ENCODE peak calls at places on chromosomes 4 and X, in eight cellular contexts. R is sigmoid colon; T is ovary; D is tibial nerve; S is iPS DF 6.9; I is CD8-positive, alpha-beta T cell; P is fibroblast of lung; O is lower lobe of right lung. M is an unnamed sample.

GRCh38 chr4:173243917-173244658 is 75.5 kb downstream of the GALNT7 start:
- DNase-seq in D (no peak), I (no peak), P (no peak), T (no peak), R (no peak), S (no peak), O (no peak), M (no peak)

GRCh38 chr4:64713256-64713840 is 304.1 kb upstream of the TECRL start:
- DNase-seq in T (no peak), P (peak; percentile 30), I (no peak), D (no peak), S (no peak), R (no peak), O (no peak), M (no peak)

GRCh38 chrX:48493890-48494364 is 14.9 kb upstream of the PORCN start:
- DNase-seq in D (no peak), I (no peak), T (no peak), P (peak; percentile 32), S (no peak), O (no peak), R (no peak), M (no peak)

GRCh38 chrX:18422325-18422724 is 3.1 kb upstream of the CDKL5 start:
- DNase-seq in R (no peak), T (no peak), P (peak; percentile 84), D (no peak), O (no peak), I (no peak), S (no peak), M (no peak)

GRCh38 chrX:19388064-19388679 is 44.4 kb downstream of the PDHA1 start:
- DNase-seq in D (no peak), T (no peak), I (no peak), P (no peak), O (no peak), R (no peak), S (no peak), M (no peak)

GRCh38 chr4:158170691-158171455 is 2.0 kb downstream of the GASK1B start:
- DNase-seq in D (peak; percentile 49), R (peak; percentile 81), O (peak; percentile 72), S (peak; percentile 20), I (no peak), P (peak; percentile 22), T (peak; percentile 88), M (peak; percentile 4)

GRCh38 chr4:123361195-123361861 is 35.3 kb upstream of the SPRY1 start:
- DNase-seq in P (peak; percentile 86), I (no peak), D (no peak), T (no peak), R (no peak), S (no peak), O (no peak), M (no peak)

GRCh38 chrX:30643313-30643821 is 9.9 kb upstream of the GK start:
- DNase-seq in P (peak; percentile 9), I (no peak), S (no peak), O (no peak), R (no peak), D (no peak), T (no peak), M (no peak)

GRCh38 chrX:16002185-16002584 is 121.2 kb upstream of the GRPR start:
- DNase-seq in P (peak; percentile 20), R (no peak), D (no peak), T (no peak), O (no peak), I (no peak), S (no peak), M (no peak)

GRCh38 chr4:103634236-103634635 is 85.5 kb downstream of the TACR3 start:
- DNase-seq in T (no peak), S (no peak), P (no peak), D (no peak), O (no peak), I (no peak), R (no peak), M (no peak)

GRCh38 chr4:77665381-77666069 is 59.9 kb downstream of the CXCL13 start:
- DNase-seq in I (no peak), D (no peak), T (no peak), S (no peak), R (no peak), O (no peak), P (no peak), M (no peak)

GRCh38 chr4:128455076-128455345 is 167.4 kb upstream of the PGRMC2 start:
- DNase-seq in O (no peak), I (no peak), P (no peak), D (no peak), T (peak; percentile 23), S (no peak), R (no peak), M (no peak)

GRCh38 chrX:116881961-116882360 is 419.2 kb upstream of the CT83 start:
- DNase-seq in O (no peak), T (no peak), P (no peak), I (no peak), D (no peak), S (no peak), R (no peak), M (no peak)
- H3K27ac ChIP-seq in O (no peak overlapping the region), T (no peak overlapping the region), P (no peak overlapping the region), I (no peak overlapping the region), D (no peak overlapping the region), S (no peak overlapping the region), R (no peak overlapping the region), M (no peak overlapping the region)

DNA sequence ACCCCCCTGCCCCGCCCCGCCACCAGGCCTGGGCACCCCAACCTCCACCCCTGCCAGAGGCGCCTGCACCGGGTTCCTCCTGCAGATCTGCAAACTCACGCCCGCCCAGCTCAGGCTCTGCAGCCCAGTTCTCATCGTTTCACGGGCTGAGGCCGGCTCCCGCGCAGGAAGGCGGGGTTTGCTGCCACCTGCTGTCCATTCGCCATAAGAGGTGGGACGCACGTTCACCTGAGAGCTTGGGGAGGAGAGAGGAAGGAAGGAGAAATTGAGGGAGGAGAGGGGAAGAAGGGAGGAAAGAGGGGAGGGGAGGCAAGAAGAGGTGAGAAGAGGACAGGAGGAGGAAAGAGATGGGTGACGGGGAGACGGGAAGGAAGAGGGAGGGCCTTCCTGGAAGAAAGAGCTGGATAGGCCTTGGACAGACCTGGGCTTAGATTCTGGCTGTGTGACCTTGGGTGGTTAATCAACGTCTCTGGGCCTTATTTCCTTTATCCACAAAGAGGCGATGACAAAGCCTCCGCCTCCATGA is 114.5 kb downstream of the ADRA2C start:
- DNase-seq in O (peak; percentile 74), D (no peak), T (peak; percentile 41), R (no peak), P (peak; percentile 39), I (peak; percentile 45), S (peak; percentile 84), M (peak; percentile 64)
- H3K4me3 ChIP-seq in O (no peak overlapping the region), D (no peak overlapping the region), T (no peak overlapping the region), R (no peak overlapping the region), P (no peak overlapping the region), I (peak overlapping the region; percentile 28), S (no peak overlapping the region), M (no peak overlapping the region)

DNA sequence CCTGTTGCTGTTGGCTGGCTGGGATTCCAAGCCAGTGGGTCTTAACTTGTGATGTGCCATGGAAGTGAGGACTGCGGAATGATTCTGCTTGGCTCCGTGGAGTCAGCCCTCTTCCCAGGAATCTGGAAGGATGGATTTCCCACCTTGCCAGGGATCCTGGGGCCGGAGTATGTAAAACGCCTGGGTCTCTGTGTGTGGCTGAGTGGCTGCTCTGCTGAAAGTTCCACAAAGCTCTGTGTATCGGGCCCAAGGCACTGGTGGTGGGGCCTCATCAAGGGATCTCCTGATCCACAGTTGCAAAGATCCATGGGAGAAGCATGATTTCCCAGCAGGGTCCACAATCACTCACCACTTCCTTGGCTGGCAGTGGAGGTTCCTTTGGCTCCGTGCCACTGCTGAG is 24.1 kb upstream of the TMEM271 start:
- DNase-seq in R (no peak), P (no peak), D (no peak), T (no peak), S (no peak), O (no peak), I (no peak), M (no peak)
- H3K4me1 ChIP-seq in R (no peaks in the 10 kb centered on the region), P (no peaks in the 10 kb centered on the region), D (no peaks in the 10 kb centered on the region), T (no peaks in the 10 kb centered on the region), S (no peaks in the 10 kb centered on the region), O (no peaks in the 10 kb centered on the region), I (peaks cover 11% of the 10 kb centered on the region), M (no peaks in the 10 kb centered on the region)

GRCh38 chr4:148441986-148442829 is at the start of gene NR3C2:
- DNase-seq in P (peak; percentile 97), S (peak; percentile 95), I (peak; percentile 95), D (peak; percentile 99), R (peak; percentile 100), O (peak; percentile 99), T (peak; percentile 99), M (peak; percentile 98)
- H3K27ac ChIP-seq in P (peak within 1 kb of the TSS; percentile 85), S (no peak within 1 kb of the TSS), I (peak within 1 kb of the TSS; percentile 99), D (peak within 1 kb of the TSS; percentile 77), R (peak within 1 kb of the TSS; percentile 92), O (peak within 1 kb of the TSS; percentile 98), T (peak within 1 kb of the TSS; percentile 91), M (peak within 1 kb of the TSS; percentile 91)